ENCODE peak calls at places on chromosomes 6 and 20, in five cellular contexts. X is astrocyte of the spinal cord, B is neural progenitor cell, W is A549, J is MM.1S. K is an unnamed sample.

GRCh38 chr20:22374678-22375590 is 209.4 kb downstream of the FOXA2 start:
- DNase-seq in X (peak), B (no peak), W (no peak), J (no peak), K (peak)

GRCh38 chr6:52574709-52575489 is 2.0 kb downstream of the TRAM2 start:
- DNase-seq in X (no peak), B (no peak), W (no peak), J (peak), K (peak)

GRCh38 chr20:41135888-41136243 is 1.5 kb upstream of the PLCG1 start:
- DNase-seq in X (no peak), B (no peak), W (no peak), J (no peak), K (no peak)

GRCh38 chr6:87722831-87723726 is 21.0 kb upstream of the AKIRIN2 start:
- DNase-seq in X (peak), B (peak), W (peak), J (peak), K (peak)

GRCh38 chr20:6008254-6008653 is 45.6 kb downstream of the LRRN4 start:
- DNase-seq in X (peak), B (peak), W (peak), J (no peak), K (peak)

GRCh38 chr6:40210628-40211056 is 276.4 kb upstream of the MOCS1 start:
- DNase-seq in X (no peak), B (no peak), W (no peak), J (no peak), K (no peak)

GRCh38 chr6:16345449-16346330 is 107.3 kb downstream of the GMPR start:
- DNase-seq in X (peak), B (peak), W (peak), J (no peak), K (peak)

GRCh38 chr20:33568378-33569289 is 78.7 kb downstream of the CBFA2T2 start:
- DNase-seq in X (no peak), B (peak), W (no peak), J (peak), K (no peak)

GRCh38 chr6:131070061-131070460 is 7.0 kb upstream of the EPB41L2 start:
- DNase-seq in X (no peak), B (no peak), W (no peak), J (no peak), K (no peak)

GRCh38 chr6:157266274-157267101 is 56.8 kb downstream of the TMEM242 start:
- DNase-seq in X (no peak), B (no peak), W (no peak), J (no peak), K (no peak)

GRCh38 chr20:18983796-18984195 is 170.2 kb downstream of the SCP2D1 start:
- DNase-seq in X (no peak), B (no peak), W (no peak), J (no peak), K (no peak)

GRCh38 chr20:59636791-59637370 is 32.5 kb downstream of the PHACTR3 start:
- DNase-seq in X (no peak), B (no peak), W (no peak), J (no peak), K (no peak)

GRCh38 chr20:46899619-46900018 is 5.0 kb downstream of the EYA2 start:
- DNase-seq in X (no peak), B (no peak), W (no peak), J (no peak), K (no peak)

GRCh38 chr6:149203509-149203908 is 114.0 kb upstream of the TAB2 start:
- DNase-seq in X (no peak), B (no peak), W (no peak), J (no peak), K (no peak)

GRCh38 chr6:37426945-37427510 is 6.0 kb upstream of the CMTR1 start:
- DNase-seq in X (no peak), B (no peak), W (no peak), J (no peak), K (peak)

GRCh38 chr6:75208564-75209431 is 2.9 kb upstream of the COL12A1 start:
- DNase-seq in X (peak), B (peak), W (peak), J (peak), K (peak)

GRCh38 chr20:34621383-34622367 is 55.2 kb downstream of the PIGU start:
- DNase-seq in X (no peak), B (no peak), W (peak), J (no peak), K (peak)

GRCh38 chr6:39193201-39193791 is 36.0 kb downstream of the KCNK5 start:
- DNase-seq in X (no peak), B (peak), W (no peak), J (no peak), K (no peak)

GRCh38 chr20:33790571-33790970 is 20.6 kb upstream of the CHMP4B start:
- DNase-seq in X (no peak), B (no peak), W (no peak), J (no peak), K (no peak)

GRCh38 chr20:48385527-48385926 is 442.3 kb downstream of the PREX1 start:
- DNase-seq in X (no peak), B (no peak), W (no peak), J (no peak), K (no peak)

GRCh38 chr6:33886673-33887144 is 82.9 kb upstream of the MLN start:
- DNase-seq in X (peak), B (no peak), W (no peak), J (no peak), K (peak)

GRCh38 chr6:21342496-21342895 is 251.1 kb upstream of the SOX4 start:
- DNase-seq in X (no peak), B (no peak), W (no peak), J (no peak), K (no peak)

GRCh38 chr20:41177636-41178035 is 40.3 kb downstream of the PLCG1 start:
- DNase-seq in X (peak), B (no peak), W (peak), J (no peak), K (peak)

GRCh38 chr6:107284805-107285204 is 169.5 kb upstream of the BEND3 start:
- DNase-seq in X (no peak), B (no peak), W (no peak), J (no peak), K (no peak)

GRCh38 chr20:8330785-8331699 is 199.0 kb downstream of the PLCB1 start:
- DNase-seq in X (peak), B (no peak), W (no peak), J (no peak), K (no peak)

GRCh38 chr6:129491436-129491835 is 218.5 kb downstream of the ARHGAP18 start:
- DNase-seq in X (no peak), B (no peak), W (no peak), J (no peak), K (peak)
- H3K4me3 ChIP-seq in X (no peak), B (no peak), W (no peak), J (peak), K (no peak)

DNA sequence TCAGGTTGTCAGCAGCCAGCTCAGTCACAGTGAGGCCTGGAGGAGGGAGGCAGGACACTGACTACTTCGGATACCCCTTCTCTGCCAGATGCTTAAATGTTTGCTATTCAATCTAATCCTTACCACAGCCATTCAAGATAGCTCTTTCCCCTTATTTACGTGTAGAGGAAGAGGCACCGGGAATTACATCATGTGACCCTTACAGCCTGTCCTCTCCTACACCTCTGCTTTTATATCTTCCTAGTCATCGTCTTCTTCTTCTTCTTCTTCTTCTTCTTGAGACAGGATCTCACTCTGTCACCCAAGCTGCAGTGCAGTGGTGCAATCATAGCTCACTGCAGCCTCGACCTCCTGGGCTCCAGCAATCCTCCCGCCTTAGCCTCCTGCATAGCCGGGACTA is 148.1 kb upstream of the NEDD9 start:
- DNase-seq in X (no peak), B (no peak), W (no peak), J (no peak), K (no peak)
- TF ChIP-seq CTCF in X (no peak), B (no peak), W (no peak), J (no peak), K (no peak)

GRCh38 chr20:44247131-44247571 is at the start of gene GDAP1L1:
- DNase-seq in X (no peak), B (peak), W (no peak), J (no peak), K (no peak)

GRCh38 chr20:44245977-44246376 is 1.1 kb upstream of the GDAP1L1 start:
- DNase-seq in X (no peak), B (no peak), W (no peak), J (no peak), K (no peak)

GRCh38 chr20:44248420-44248759 is 1.3 kb downstream of the GDAP1L1 start:
- DNase-seq in X (no peak), B (no peak), W (no peak), J (no peak), K (no peak)

GRCh38 chr20:44251284-44251683 is 4.2 kb downstream of the GDAP1L1 start:
- DNase-seq in X (no peak), B (no peak), W (no peak), J (no peak), K (no peak)

GRCh38 chr20:44247676-44248419 is 740 bp downstream of the GDAP1L1 start:
- DNase-seq in X (peak), B (peak), W (peak), J (peak), K (peak)
- H3K4me3 ChIP-seq in X (no peak), B (peak), W (no peak), J (no peak), K (no peak)

GRCh38 chr6:112408522-112408921 is 61.4 kb downstream of the RFPL4B start:
- DNase-seq in X (no peak), B (peak), W (no peak), J (no peak), K (no peak)

GRCh38 chr6:112409311-112409710 is 62.2 kb downstream of the RFPL4B start:
- DNase-seq in X (no peak), B (no peak), W (no peak), J (no peak), K (no peak)

GRCh38 chr6:112407191-112407590 is 60.1 kb downstream of the RFPL4B start:
- DNase-seq in X (peak), B (no peak), W (no peak), J (no peak), K (no peak)
- TF ChIP-seq CTCF in X (no peak), B (no peak), W (no peak), J (no peak), K (no peak)

GRCh38 chr6:123519191-123519510 is 117.6 kb downstream of the TRDN start:
- DNase-seq in X (no peak), B (no peak), W (no peak), J (no peak), K (no peak)
- H3K4me3 ChIP-seq in X (no peak), B (no peak), W (no peak), J (no peak), K (no peak)

GRCh38 chr6:30447237-30447636 is 42.1 kb upstream of the HLA-E start:
- DNase-seq in X (peak), B (peak), W (peak), J (no peak), K (peak)
- TF ChIP-seq CTCF in X (peak), B (peak), W (no peak), J (peak), K (peak)

DNA sequence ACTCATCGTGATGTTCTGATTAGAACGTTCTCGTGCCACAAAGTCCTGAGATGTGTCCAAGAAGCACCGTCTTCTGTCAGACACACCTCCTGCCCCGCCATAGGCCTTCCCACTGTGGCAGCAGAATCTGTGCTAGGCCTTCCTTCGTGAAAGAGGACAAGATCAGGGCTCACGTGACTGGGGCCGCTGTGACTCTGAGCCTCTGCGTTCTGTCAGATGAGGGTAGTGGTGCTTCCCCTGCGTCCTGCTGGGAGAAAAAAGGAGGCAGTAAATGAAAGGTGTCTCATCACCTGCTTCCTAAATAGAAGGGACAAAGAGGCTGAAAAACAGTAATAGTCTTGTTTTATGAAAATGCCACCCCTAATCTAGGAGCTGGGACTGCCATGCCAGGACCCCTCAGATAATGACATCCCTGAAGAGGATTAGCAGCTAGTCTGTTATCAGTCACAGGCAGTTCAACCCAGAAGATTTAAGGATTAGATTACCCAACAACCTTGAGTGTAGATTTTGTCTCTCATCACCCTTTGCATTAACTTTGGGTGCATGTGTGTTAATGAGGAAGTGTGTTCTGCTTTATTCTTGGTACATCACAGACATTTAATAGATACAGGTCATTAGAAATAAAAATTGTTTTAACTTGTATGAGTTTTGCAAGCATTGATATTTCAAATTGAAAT is 4.1 kb downstream of the DNAJC5 start:
- DNase-seq in X (no peak), B (no peak), W (no peak), J (no peak), K (no peak)
- H3K4me3 ChIP-seq in X (no peak), B (no peak), W (no peak), J (no peak), K (no peak)

DNA sequence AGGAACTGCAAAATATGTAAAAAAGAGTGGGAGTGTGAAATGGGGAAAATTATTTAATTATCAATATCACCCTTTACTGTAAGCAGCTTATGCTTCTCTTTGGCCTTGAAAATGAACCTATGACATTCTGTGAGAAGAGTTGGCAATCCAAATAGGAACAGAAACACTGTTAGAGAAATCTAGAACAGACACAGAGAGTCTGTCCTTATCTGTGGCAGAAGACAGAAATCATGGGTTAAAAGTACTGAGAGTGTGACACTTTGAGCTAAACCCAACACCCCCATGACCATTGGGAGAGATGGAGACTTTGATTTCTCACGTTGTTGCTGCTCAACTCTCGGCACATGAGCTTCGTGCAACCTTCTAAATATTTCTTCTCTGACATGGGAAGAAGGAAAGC is 49.2 kb upstream of the NOX3 start:
- DNase-seq in X (no peak), B (no peak), W (no peak), J (no peak), K (no peak)
- TF ChIP-seq CTCF in X (no peak), B (no peak), W (no peak), J (no peak), K (no peak)

K was measured in fibroblast of mammary gland.